ENCODE peak calls at places on chromosomes 2 and 18, in eight cellular contexts. One of them, this sample, is unnamed.

GRCh38 chr2:138964413-138964812 is 184.2 kb upstream of the NXPH2 start:
- DNase-seq in stomach: no peak
- DNase-seq in CD4-positive, alpha-beta memory T cell: no peak
- DNase-seq in left ventricle myocardium inferior: no peak
- DNase-seq in heart right ventricle: no peak
- DNase-seq in pancreas: no peak
- DNase-seq in fibroblast of lung: peak; percentile 31
- DNase-seq in mucosa of descending colon: no peak
- DNase-seq in this sample: no peak

GRCh38 chr2:29841386-29842004 is 79.9 kb downstream of the ALK start:
- DNase-seq in stomach: no peak
- DNase-seq in CD4-positive, alpha-beta memory T cell: peak; percentile 2
- DNase-seq in left ventricle myocardium inferior: no peak
- DNase-seq in heart right ventricle: no peak
- DNase-seq in pancreas: no peak
- DNase-seq in fibroblast of lung: peak; percentile 22
- DNase-seq in mucosa of descending colon: peak; percentile 14
- DNase-seq in this sample: peak; percentile 5

GRCh38 chr18:35303610-35304009 is 13.6 kb upstream of the ZSCAN30 start:
- DNase-seq in stomach: no peak
- DNase-seq in CD4-positive, alpha-beta memory T cell: no peak
- DNase-seq in left ventricle myocardium inferior: no peak
- DNase-seq in heart right ventricle: no peak
- DNase-seq in pancreas: no peak
- DNase-seq in fibroblast of lung: no peak
- DNase-seq in mucosa of descending colon: no peak
- DNase-seq in this sample: no peak

GRCh38 chr2:193824474-193824873 is 1629.7 kb upstream of the TMEFF2 start:
- DNase-seq in stomach: no peak
- DNase-seq in CD4-positive, alpha-beta memory T cell: no peak
- DNase-seq in left ventricle myocardium inferior: no peak
- DNase-seq in heart right ventricle: no peak
- DNase-seq in pancreas: no peak
- DNase-seq in fibroblast of lung: peak; percentile 91
- DNase-seq in mucosa of descending colon: no peak
- DNase-seq in this sample: no peak

GRCh38 chr2:99880148-99880983 is 262.0 kb downstream of the AFF3 start:
- DNase-seq in stomach: no peak
- DNase-seq in CD4-positive, alpha-beta memory T cell: no peak
- DNase-seq in left ventricle myocardium inferior: no peak
- DNase-seq in heart right ventricle: no peak
- DNase-seq in pancreas: no peak
- DNase-seq in fibroblast of lung: peak; percentile 96
- DNase-seq in mucosa of descending colon: no peak
- DNase-seq in this sample: no peak

GRCh38 chr2:220687231-220687843 is 884.8 kb downstream of the EPHA4 start:
- DNase-seq in stomach: peak; percentile 69
- DNase-seq in CD4-positive, alpha-beta memory T cell: peak; percentile 54
- DNase-seq in left ventricle myocardium inferior: peak; percentile 60
- DNase-seq in heart right ventricle: peak; percentile 50
- DNase-seq in pancreas: peak; percentile 61
- DNase-seq in fibroblast of lung: peak; percentile 62
- DNase-seq in mucosa of descending colon: peak; percentile 85
- DNase-seq in this sample: peak; percentile 47

GRCh38 chr2:147327636-147328035 is 517.2 kb upstream of the ACVR2A start:
- DNase-seq in stomach: no peak
- DNase-seq in CD4-positive, alpha-beta memory T cell: no peak
- DNase-seq in left ventricle myocardium inferior: no peak
- DNase-seq in heart right ventricle: no peak
- DNase-seq in pancreas: no peak
- DNase-seq in fibroblast of lung: no peak
- DNase-seq in mucosa of descending colon: no peak
- DNase-seq in this sample: no peak

GRCh38 chr2:2232167-2232566 is 98.9 kb downstream of the MYT1L start:
- DNase-seq in stomach: peak; percentile 35
- DNase-seq in CD4-positive, alpha-beta memory T cell: no peak
- DNase-seq in left ventricle myocardium inferior: no peak
- DNase-seq in heart right ventricle: no peak
- DNase-seq in pancreas: peak; percentile 45
- DNase-seq in fibroblast of lung: no peak
- DNase-seq in mucosa of descending colon: no peak
- DNase-seq in this sample: no peak

GRCh38 chr2:237397072-237397471 is 16.9 kb downstream of the COL6A3 start:
- DNase-seq in stomach: no peak
- DNase-seq in CD4-positive, alpha-beta memory T cell: no peak
- DNase-seq in left ventricle myocardium inferior: no peak
- DNase-seq in heart right ventricle: no peak
- DNase-seq in pancreas: no peak
- DNase-seq in fibroblast of lung: no peak
- DNase-seq in mucosa of descending colon: no peak
- DNase-seq in this sample: no peak

GRCh38 chr18:77054606-77055428 is 77.8 kb downstream of the MBP start:
- DNase-seq in stomach: peak; percentile 82
- DNase-seq in CD4-positive, alpha-beta memory T cell: peak; percentile 84
- DNase-seq in left ventricle myocardium inferior: peak; percentile 84
- DNase-seq in heart right ventricle: peak; percentile 81
- DNase-seq in pancreas: no peak
- DNase-seq in fibroblast of lung: peak; percentile 80
- DNase-seq in mucosa of descending colon: peak; percentile 80
- DNase-seq in this sample: peak; percentile 70

GRCh38 chr2:108377815-108378630 is at the start of gene SULT1C4:
- DNase-seq in stomach: no peak
- DNase-seq in CD4-positive, alpha-beta memory T cell: no peak
- DNase-seq in left ventricle myocardium inferior: peak; percentile 58
- DNase-seq in heart right ventricle: peak; percentile 61
- DNase-seq in pancreas: peak; percentile 41
- DNase-seq in fibroblast of lung: peak; percentile 34
- DNase-seq in mucosa of descending colon: peak; percentile 19
- DNase-seq in this sample: no peak

GRCh38 chr2:197782121-197782520 is 3.0 kb downstream of the BOLL start:
- DNase-seq in stomach: no peak
- DNase-seq in CD4-positive, alpha-beta memory T cell: no peak
- DNase-seq in left ventricle myocardium inferior: no peak
- DNase-seq in heart right ventricle: no peak
- DNase-seq in pancreas: no peak
- DNase-seq in fibroblast of lung: no peak
- DNase-seq in mucosa of descending colon: no peak
- DNase-seq in this sample: no peak

GRCh38 chr18:49618741-49619392 is 57.0 kb downstream of the LIPG start:
- DNase-seq in stomach: no peak
- DNase-seq in CD4-positive, alpha-beta memory T cell: no peak
- DNase-seq in left ventricle myocardium inferior: no peak
- DNase-seq in heart right ventricle: no peak
- DNase-seq in pancreas: no peak
- DNase-seq in fibroblast of lung: peak; percentile 9
- DNase-seq in mucosa of descending colon: peak; percentile 76
- DNase-seq in this sample: no peak

GRCh38 chr18:46084431-46084830 is 12.4 kb upstream of the PSTPIP2 start:
- DNase-seq in stomach: no peak
- DNase-seq in CD4-positive, alpha-beta memory T cell: no peak
- DNase-seq in left ventricle myocardium inferior: no peak
- DNase-seq in heart right ventricle: no peak
- DNase-seq in pancreas: no peak
- DNase-seq in fibroblast of lung: no peak
- DNase-seq in mucosa of descending colon: no peak
- DNase-seq in this sample: no peak
- H3K36me3 ChIP-seq in stomach: peaks cover 98% of the 10 kb centered on the region
- H3K36me3 ChIP-seq in CD4-positive, alpha-beta memory T cell: peaks cover 62% of the 10 kb centered on the region
- H3K36me3 ChIP-seq in left ventricle myocardium inferior: peaks cover 99% of the 10 kb centered on the region
- H3K36me3 ChIP-seq in heart right ventricle: peaks cover 69% of the 10 kb centered on the region
- H3K36me3 ChIP-seq in pancreas: peaks cover 75% of the 10 kb centered on the region
- H3K36me3 ChIP-seq in fibroblast of lung: peaks cover 19% of the 10 kb centered on the region
- H3K36me3 ChIP-seq in mucosa of descending colon: peaks cover 26% of the 10 kb centered on the region
- H3K36me3 ChIP-seq in this sample: peaks cover 71% of the 10 kb centered on the region

GRCh38 chr2:160294889-160295288 is 94.8 kb upstream of the ITGB6 start:
- DNase-seq in stomach: no peak
- DNase-seq in CD4-positive, alpha-beta memory T cell: no peak
- DNase-seq in left ventricle myocardium inferior: no peak
- DNase-seq in heart right ventricle: no peak
- DNase-seq in pancreas: no peak
- DNase-seq in fibroblast of lung: peak; percentile 47
- DNase-seq in mucosa of descending colon: no peak
- DNase-seq in this sample: no peak
- H3K36me3 ChIP-seq in stomach: peaks cover 25% of the 10 kb centered on the region
- H3K36me3 ChIP-seq in CD4-positive, alpha-beta memory T cell: peaks cover 12% of the 10 kb centered on the region
- H3K36me3 ChIP-seq in left ventricle myocardium inferior: peaks cover 42% of the 10 kb centered on the region
- H3K36me3 ChIP-seq in heart right ventricle: peaks cover 5% of the 10 kb centered on the region
- H3K36me3 ChIP-seq in pancreas: no peaks in the 10 kb centered on the region
- H3K36me3 ChIP-seq in fibroblast of lung: peaks cover 9% of the 10 kb centered on the region
- H3K36me3 ChIP-seq in mucosa of descending colon: no peaks in the 10 kb centered on the region
- H3K36me3 ChIP-seq in this sample: peaks cover 25% of the 10 kb centered on the region

DNA sequence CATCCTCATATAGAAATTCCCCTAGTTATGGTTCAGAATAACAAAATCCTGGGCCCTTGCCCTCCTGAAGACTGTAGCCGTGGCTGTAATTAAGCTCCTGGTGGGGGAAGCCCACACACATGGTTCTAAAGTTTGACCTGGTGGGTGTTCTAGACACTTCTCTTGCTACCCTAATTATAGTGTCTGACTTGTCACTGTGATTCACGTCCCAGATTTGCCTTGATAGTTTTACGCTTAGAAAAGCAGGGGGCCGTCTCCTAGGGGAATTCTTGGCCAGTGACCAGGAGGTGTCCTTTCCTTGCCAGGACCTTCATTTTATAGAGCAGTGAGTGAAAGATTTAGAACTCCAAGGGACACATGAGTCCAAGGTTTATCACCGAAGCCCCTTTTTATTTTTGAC is 8.9 kb downstream of the TMEM214 start:
- DNase-seq in stomach: no peak
- DNase-seq in CD4-positive, alpha-beta memory T cell: no peak
- DNase-seq in left ventricle myocardium inferior: no peak
- DNase-seq in heart right ventricle: no peak
- DNase-seq in pancreas: no peak
- DNase-seq in fibroblast of lung: peak; percentile 50
- DNase-seq in mucosa of descending colon: no peak
- DNase-seq in this sample: no peak
- H3K36me3 ChIP-seq in stomach: peaks cover 52% of the 10 kb centered on the region
- H3K36me3 ChIP-seq in CD4-positive, alpha-beta memory T cell: peaks cover 45% of the 10 kb centered on the region
- H3K36me3 ChIP-seq in left ventricle myocardium inferior: peaks cover 49% of the 10 kb centered on the region
- H3K36me3 ChIP-seq in heart right ventricle: peaks cover 39% of the 10 kb centered on the region
- H3K36me3 ChIP-seq in pancreas: peaks cover 46% of the 10 kb centered on the region
- H3K36me3 ChIP-seq in fibroblast of lung: peaks cover 36% of the 10 kb centered on the region
- H3K36me3 ChIP-seq in mucosa of descending colon: peaks cover 20% of the 10 kb centered on the region
- H3K36me3 ChIP-seq in this sample: peaks cover 40% of the 10 kb centered on the region

GRCh38 chr2:135099802-135100483 is 47.9 kb downstream of the RAB3GAP1 start:
- DNase-seq in stomach: no peak
- DNase-seq in CD4-positive, alpha-beta memory T cell: no peak
- DNase-seq in left ventricle myocardium inferior: no peak
- DNase-seq in heart right ventricle: no peak
- DNase-seq in pancreas: no peak
- DNase-seq in fibroblast of lung: no peak
- DNase-seq in mucosa of descending colon: peak; percentile 29
- DNase-seq in this sample: no peak
- H3K36me3 ChIP-seq in stomach: peaks cover 16% of the 10 kb centered on the region
- H3K36me3 ChIP-seq in CD4-positive, alpha-beta memory T cell: peaks cover 8% of the 10 kb centered on the region
- H3K36me3 ChIP-seq in left ventricle myocardium inferior: peaks cover 12% of the 10 kb centered on the region
- H3K36me3 ChIP-seq in heart right ventricle: peaks cover under 1% of the 10 kb centered on the region
- H3K36me3 ChIP-seq in pancreas: no peaks in the 10 kb centered on the region
- H3K36me3 ChIP-seq in fibroblast of lung: no peaks in the 10 kb centered on the region
- H3K36me3 ChIP-seq in mucosa of descending colon: no peaks in the 10 kb centered on the region
- H3K36me3 ChIP-seq in this sample: peaks cover 4% of the 10 kb centered on the region

GRCh38 chr2:12728221-12728777 is 11.6 kb downstream of the TRIB2 start:
- DNase-seq in stomach: no peak
- DNase-seq in CD4-positive, alpha-beta memory T cell: peak; percentile 77
- DNase-seq in left ventricle myocardium inferior: no peak
- DNase-seq in heart right ventricle: no peak
- DNase-seq in pancreas: no peak
- DNase-seq in fibroblast of lung: no peak
- DNase-seq in mucosa of descending colon: peak; percentile 28
- DNase-seq in this sample: peak; percentile 41
- H3K36me3 ChIP-seq in stomach: peaks cover 78% of the 10 kb centered on the region
- H3K36me3 ChIP-seq in CD4-positive, alpha-beta memory T cell: peaks cover 72% of the 10 kb centered on the region
- H3K36me3 ChIP-seq in left ventricle myocardium inferior: peaks cover 83% of the 10 kb centered on the region
- H3K36me3 ChIP-seq in heart right ventricle: peaks cover 16% of the 10 kb centered on the region
- H3K36me3 ChIP-seq in pancreas: no peaks in the 10 kb centered on the region
- H3K36me3 ChIP-seq in fibroblast of lung: peaks cover 17% of the 10 kb centered on the region
- H3K36me3 ChIP-seq in mucosa of descending colon: no peaks in the 10 kb centered on the region
- H3K36me3 ChIP-seq in this sample: peaks cover 46% of the 10 kb centered on the region

DNA sequence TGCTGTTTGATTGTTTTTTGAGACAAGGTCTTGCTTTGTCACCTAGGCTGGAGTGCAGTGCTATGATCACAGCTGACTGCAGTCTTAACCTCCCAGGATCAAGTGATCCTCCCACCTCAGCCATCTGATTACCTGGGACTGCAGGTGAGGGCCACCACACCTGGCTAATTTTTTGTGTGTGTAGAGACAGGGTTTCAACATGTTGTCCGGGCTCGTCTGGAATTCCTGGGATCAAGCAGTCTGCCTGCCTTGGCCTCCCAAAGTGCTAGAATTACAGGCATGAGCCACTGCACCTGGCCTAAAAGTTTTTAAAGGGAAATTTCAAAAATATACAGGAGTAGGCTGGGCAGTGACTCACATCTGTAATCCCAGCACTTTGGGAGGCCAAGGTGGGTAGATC is 22.4 kb downstream of the CARF start:
- DNase-seq in stomach: no peak
- DNase-seq in CD4-positive, alpha-beta memory T cell: no peak
- DNase-seq in left ventricle myocardium inferior: no peak
- DNase-seq in heart right ventricle: no peak
- DNase-seq in pancreas: no peak
- DNase-seq in fibroblast of lung: no peak
- DNase-seq in mucosa of descending colon: no peak
- DNase-seq in this sample: no peak
- H3K36me3 ChIP-seq in stomach: peaks cover 55% of the 10 kb centered on the region
- H3K36me3 ChIP-seq in CD4-positive, alpha-beta memory T cell: no peaks in the 10 kb centered on the region
- H3K36me3 ChIP-seq in left ventricle myocardium inferior: peaks cover 45% of the 10 kb centered on the region
- H3K36me3 ChIP-seq in heart right ventricle: peaks cover 7% of the 10 kb centered on the region
- H3K36me3 ChIP-seq in pancreas: no peaks in the 10 kb centered on the region
- H3K36me3 ChIP-seq in fibroblast of lung: no peaks in the 10 kb centered on the region
- H3K36me3 ChIP-seq in mucosa of descending colon: no peaks in the 10 kb centered on the region
- H3K36me3 ChIP-seq in this sample: no peaks in the 10 kb centered on the region

GRCh38 chr18:9558397-9559064 is 55.8 kb downstream of the PPP4R1 start:
- DNase-seq in stomach: no peak
- DNase-seq in CD4-positive, alpha-beta memory T cell: no peak
- DNase-seq in left ventricle myocardium inferior: no peak
- DNase-seq in heart right ventricle: no peak
- DNase-seq in pancreas: no peak
- DNase-seq in fibroblast of lung: no peak
- DNase-seq in mucosa of descending colon: no peak
- DNase-seq in this sample: no peak
- H3K36me3 ChIP-seq in stomach: peaks cover 95% of the 10 kb centered on the region
- H3K36me3 ChIP-seq in CD4-positive, alpha-beta memory T cell: peaks cover 30% of the 10 kb centered on the region
- H3K36me3 ChIP-seq in left ventricle myocardium inferior: peaks cover 100% of the 10 kb centered on the region
- H3K36me3 ChIP-seq in heart right ventricle: peaks cover 52% of the 10 kb centered on the region
- H3K36me3 ChIP-seq in pancreas: peaks cover 65% of the 10 kb centered on the region
- H3K36me3 ChIP-seq in fibroblast of lung: peaks cover 12% of the 10 kb centered on the region
- H3K36me3 ChIP-seq in mucosa of descending colon: peaks cover 14% of the 10 kb centered on the region
- H3K36me3 ChIP-seq in this sample: peaks cover 12% of the 10 kb centered on the region

DNA sequence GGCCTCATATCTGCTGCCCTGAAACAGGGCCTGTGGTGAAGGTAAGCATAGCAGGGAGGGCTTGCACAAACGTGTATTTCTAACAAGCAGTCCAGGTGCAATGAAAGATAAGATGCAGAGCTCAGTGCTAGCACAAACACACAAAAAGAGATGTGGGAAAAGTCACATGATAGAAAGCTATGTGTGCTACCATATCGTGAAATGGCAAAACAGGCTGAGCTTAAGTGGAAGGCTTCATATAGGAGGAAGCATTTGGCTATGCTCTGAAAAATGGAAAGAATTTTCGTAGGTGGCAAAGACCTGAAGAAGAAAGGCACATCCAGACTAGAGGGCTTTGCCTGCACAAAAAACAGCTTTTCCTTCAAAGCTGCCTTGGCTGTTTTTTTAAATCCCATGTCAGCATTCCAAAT is 10.2 kb downstream of the RSAD2 start:
- DNase-seq in stomach: no peak
- DNase-seq in CD4-positive, alpha-beta memory T cell: no peak
- DNase-seq in left ventricle myocardium inferior: no peak
- DNase-seq in heart right ventricle: no peak
- DNase-seq in pancreas: no peak
- DNase-seq in fibroblast of lung: no peak
- DNase-seq in mucosa of descending colon: no peak
- DNase-seq in this sample: no peak
- H3K36me3 ChIP-seq in stomach: no peaks in the 10 kb centered on the region
- H3K36me3 ChIP-seq in CD4-positive, alpha-beta memory T cell: no peaks in the 10 kb centered on the region
- H3K36me3 ChIP-seq in left ventricle myocardium inferior: no peaks in the 10 kb centered on the region
- H3K36me3 ChIP-seq in heart right ventricle: no peaks in the 10 kb centered on the region
- H3K36me3 ChIP-seq in pancreas: no peaks in the 10 kb centered on the region
- H3K36me3 ChIP-seq in fibroblast of lung: no peaks in the 10 kb centered on the region
- H3K36me3 ChIP-seq in mucosa of descending colon: no peaks in the 10 kb centered on the region
- H3K36me3 ChIP-seq in this sample: no peaks in the 10 kb centered on the region